ENCODE peak calls at places on chromosomes 13 and 19, in four cellular contexts. X is HCT116, J is PC-9, W is pancreas. D is an unnamed sample. For H3K4me1, the result is how much of the 10 kb centered on the place peaks cover.

GRCh38 chr13:28579334-28579733 is 79.6 kb upstream of the POMP start:
- DNase-seq in W (no peak), J (no peak), X (no peak), D (no peak)

GRCh38 chr19:38707512-38708114 is 36.7 kb downstream of the CAPN12 start:
- DNase-seq in J (peak), X (no peak), W (no peak), D (no peak)

GRCh38 chr19:38737921-38738731 is 6.1 kb downstream of the CAPN12 start:
- DNase-seq in X (no peak), W (peak), J (no peak), D (no peak)

GRCh38 chr13:38759390-38759789 is 72.5 kb downstream of the FREM2 start:
- DNase-seq in W (no peak), X (no peak), J (no peak), D (no peak)

GRCh38 chr13:81394605-81395004 is 1053.7 kb upstream of the SPRY2 start:
- DNase-seq in W (no peak), X (no peak), J (no peak), D (no peak)

GRCh38 chr13:112931028-112931934 is 37.7 kb upstream of the MCF2L start:
- DNase-seq in W (no peak), J (peak), X (peak), D (peak)

GRCh38 chr19:39400997-39401548 is 5.6 kb upstream of the ZFP36 start:
- DNase-seq in W (no peak), X (no peak), J (no peak), D (no peak)

GRCh38 chr13:73416093-73416492 is 357.3 kb downstream of the KLF5 start:
- DNase-seq in J (no peak), W (no peak), X (no peak), D (no peak)

GRCh38 chr19:53424968-53425597 is 6.7 kb upstream of the ZNF761 start:
- DNase-seq in W (peak), X (no peak), J (peak), D (peak)

GRCh38 chr13:36310417-36311108 is 12.9 kb upstream of the CCDC169 start:
- DNase-seq in X (no peak), W (no peak), J (no peak), D (no peak)

DNA sequence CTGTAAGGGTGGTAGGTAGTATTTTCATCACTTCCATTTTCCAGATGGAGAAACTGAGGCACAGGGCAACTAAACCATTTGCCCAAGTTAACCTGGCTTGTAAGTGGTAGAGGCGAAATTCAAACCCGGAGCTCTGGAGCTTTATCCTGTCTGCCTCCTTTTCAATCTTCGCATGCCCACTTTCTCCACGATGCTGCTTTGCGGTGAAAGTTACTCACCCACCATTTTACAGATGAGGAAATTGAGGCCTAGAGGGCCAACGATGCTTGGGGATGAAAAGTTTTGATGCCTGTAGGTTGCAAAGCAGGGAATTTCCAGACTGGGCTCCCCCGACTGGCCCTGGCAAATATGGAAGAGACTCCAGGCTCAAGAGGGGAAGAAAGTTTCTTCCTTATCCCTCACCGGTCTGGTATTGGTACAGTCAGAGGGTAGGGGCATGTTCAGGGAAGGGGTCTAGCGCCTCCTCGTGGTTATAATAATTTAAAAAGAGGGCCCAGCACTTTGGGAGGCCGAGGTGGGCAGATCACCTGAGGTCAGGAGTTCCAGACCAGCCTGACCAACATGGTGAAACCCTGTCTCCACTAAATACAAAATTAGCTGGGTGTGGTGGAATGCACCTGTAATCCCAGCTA is 1.9 kb upstream of the SH2D3A start:
- DNase-seq in X (no peak), J (no peak), W (no peak), D (no peak)
- TF ChIP-seq CTCF in X (peak), J (peak), W (peak), D (peak)

GRCh38 chr19:45769821-45770191 is 754 bp upstream of the SIX5 start:
- DNase-seq in X (no peak), W (peak), J (no peak), D (peak)
- H3K4me1 ChIP-seq in X (under half), W (under half), J (under half), D (under half)

DNA sequence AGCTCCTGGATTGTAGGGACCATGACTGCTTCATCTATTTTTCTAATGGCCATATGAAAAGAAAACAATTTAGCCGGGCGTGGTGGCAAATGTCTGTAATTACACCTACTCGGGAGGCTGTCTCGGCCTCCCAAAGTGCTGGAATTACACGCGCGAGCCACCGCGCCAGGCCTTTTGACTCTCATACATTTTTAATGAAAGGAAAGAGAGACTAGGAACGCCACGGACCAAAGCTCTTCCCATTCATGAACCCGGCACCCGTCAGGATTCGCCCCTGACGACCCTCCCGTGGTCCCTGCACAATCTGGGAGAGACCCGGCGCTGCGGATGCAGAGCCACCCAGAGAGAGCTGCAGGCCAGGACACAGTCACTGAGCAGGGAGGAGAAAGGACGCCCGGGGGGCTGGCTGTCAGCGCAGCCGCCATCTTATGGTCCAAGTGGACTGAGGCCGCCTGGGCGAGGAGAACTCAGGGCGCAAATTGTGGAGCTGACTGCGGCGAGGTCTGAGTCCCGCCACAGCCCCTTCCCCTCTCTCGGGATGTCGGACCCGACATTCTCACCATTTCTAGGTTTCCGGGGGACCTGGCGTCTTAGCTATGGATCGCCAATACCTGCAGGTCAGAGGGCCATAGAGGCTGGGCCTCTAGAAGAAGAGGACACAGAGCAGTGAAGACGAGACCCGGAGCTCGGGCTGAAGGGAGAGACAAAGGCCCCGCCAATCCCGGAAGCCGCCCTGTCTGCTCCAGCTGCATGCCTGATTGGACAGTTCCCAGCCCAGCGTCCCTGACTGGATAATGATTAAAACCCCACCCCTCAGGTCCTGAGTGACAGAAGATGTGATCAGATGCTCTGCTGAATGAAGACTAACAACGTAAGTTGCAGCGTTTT is at the start of gene ZNF681:
- DNase-seq in W (peak), J (peak), X (no peak), D (peak)
- TF ChIP-seq CTCF in W (no peak), J (no peak), X (no peak), D (peak)

GRCh38 chr19:19527371-19527656 is 1.4 kb upstream of the YJEFN3 start:
- DNase-seq in W (no peak), J (no peak), X (no peak), D (no peak)
- H3K4me1 ChIP-seq in W (under half), J (under half), X (under half), D (under half)

GRCh38 chr19:3575260-3575741 is 2.6 kb downstream of the HMG20B start:
- DNase-seq in J (no peak), W (peak), X (no peak), D (no peak)
- TF ChIP-seq CTCF in J (peak), W (no peak), X (peak), D (peak)

DNA sequence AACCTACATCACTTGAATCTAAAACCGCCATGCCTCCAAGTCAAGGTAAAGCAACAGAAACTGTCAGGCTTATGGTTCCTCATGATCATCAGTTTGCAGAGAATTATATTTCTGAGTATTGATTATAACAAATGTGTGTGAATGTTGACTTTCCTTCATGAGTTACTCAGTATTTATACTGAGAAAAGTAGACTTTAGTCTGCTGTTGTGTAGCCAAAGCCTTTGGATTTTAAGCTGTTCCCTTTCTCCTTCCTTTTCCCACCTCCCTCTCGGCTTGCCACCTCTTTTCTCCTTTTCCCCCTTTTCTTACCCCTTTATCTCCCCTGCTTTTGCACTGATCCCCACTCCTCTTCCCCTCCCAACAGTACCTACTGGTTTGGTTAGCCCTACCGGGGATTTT is 20.7 kb upstream of the GPR18 start:
- DNase-seq in W (no peak), J (no peak), X (no peak), D (no peak)
- H3K4me1 ChIP-seq in W (under half), J (under half), X (under half), D (under half)